ENCODE peak calls at places on chromosomes 1 and 21, in nine cellular contexts. B, Z, V, I, J, O, E, S and P are unnamed samples.

GRCh38 chr1:179195374-179195773 is 34.1 kb downstream of the ABL2 start:
- DNase-seq in B (no peak), Z (no peak), V (no peak), I (no peak), J (no peak), O (no peak), E (no peak), S (no peak), P (no peak)

GRCh38 chr1:231628207-231628876 is 1.8 kb downstream of the DISC1 start:
- DNase-seq in B (no peak), Z (no peak), V (no peak), I (no peak), J (no peak), O (no peak), E (no peak), S (no peak), P (no peak)

GRCh38 chr1:119829636-119830035 is 18.4 kb upstream of the REG4 start:
- DNase-seq in B (peak), Z (no peak), V (no peak), I (peak), J (no peak), O (no peak), E (no peak), S (no peak), P (no peak)

GRCh38 chr1:109787211-109787844 is 23.6 kb upstream of the EPS8L3 start:
- DNase-seq in B (no peak), Z (no peak), V (no peak), I (no peak), J (peak), O (peak), E (no peak), S (no peak), P (no peak)

GRCh38 chr1:14849038-14849437 is 250.6 kb downstream of the KAZN start:
- DNase-seq in B (no peak), Z (no peak), V (no peak), I (no peak), J (no peak), O (no peak), E (no peak), S (no peak), P (no peak)

GRCh38 chr1:43706598-43707190 is 642 bp upstream of the ST3GAL3 start:
- DNase-seq in B (no peak), Z (no peak), V (no peak), I (no peak), J (no peak), O (no peak), E (no peak), S (no peak), P (peak)

GRCh38 chr1:185314416-185314815 is 2.6 kb downstream of the IVNS1ABP start:
- DNase-seq in B (no peak), Z (no peak), V (no peak), I (no peak), J (no peak), O (no peak), E (no peak), S (no peak), P (no peak)

GRCh38 chr1:171286032-171286705 is 27.8 kb upstream of the FMO4 start:
- DNase-seq in B (no peak), Z (no peak), V (no peak), I (no peak), J (no peak), O (peak), E (no peak), S (peak), P (no peak)

GRCh38 chr1:199041173-199041914 is 402.5 kb downstream of the PTPRC start:
- DNase-seq in B (no peak), Z (no peak), V (no peak), I (no peak), J (no peak), O (no peak), E (no peak), S (no peak), P (no peak)

GRCh38 chr21:14762734-14763694 is 216.9 kb upstream of the SAMSN1 start:
- DNase-seq in B (no peak), Z (no peak), V (no peak), I (no peak), J (no peak), O (no peak), E (no peak), S (no peak), P (no peak)

GRCh38 chr1:6486433-6487011 is 4.9 kb downstream of the PLEKHG5 start:
- DNase-seq in B (no peak), Z (peak), V (peak), I (peak), J (peak), O (peak), E (peak), S (no peak), P (peak)

GRCh38 chr1:184017226-184017787 is 20.2 kb downstream of the COLGALT2 start:
- DNase-seq in B (no peak), Z (no peak), V (no peak), I (no peak), J (no peak), O (no peak), E (no peak), S (no peak), P (no peak)

GRCh38 chr1:221712198-221712684 is 29.6 kb downstream of the DUSP10 start:
- DNase-seq in B (no peak), Z (no peak), V (no peak), I (no peak), J (no peak), O (peak), E (no peak), S (no peak), P (peak)

GRCh38 chr1:21955058-21955457 is 17.9 kb upstream of the HSPG2 start:
- DNase-seq in B (no peak), Z (no peak), V (no peak), I (no peak), J (no peak), O (no peak), E (no peak), S (no peak), P (no peak)

GRCh38 chr1:105317976-105318375 is 1568.3 kb downstream of the AMY1C start:
- DNase-seq in B (no peak), Z (no peak), V (no peak), I (no peak), J (no peak), O (no peak), E (no peak), S (no peak), P (no peak)

GRCh38 chr1:51910618-51911017 is 32.1 kb upstream of the NRDC start:
- DNase-seq in B (no peak), Z (no peak), V (no peak), I (no peak), J (no peak), O (no peak), E (no peak), S (no peak), P (no peak)

GRCh38 chr1:178472531-178472930 is 24.2 kb downstream of the CLEC20A start:
- DNase-seq in B (no peak), Z (no peak), V (no peak), I (no peak), J (no peak), O (no peak), E (no peak), S (no peak), P (no peak)

GRCh38 chr1:147579532-147580199 is 38.4 kb downstream of the BCL9 start:
- DNase-seq in B (peak), Z (peak), V (no peak), I (no peak), J (no peak), O (no peak), E (no peak), S (peak), P (peak)

GRCh38 chr1:80155371-80155770 is 1148.8 kb upstream of the ADGRL4 start:
- DNase-seq in B (no peak), Z (no peak), V (no peak), I (no peak), J (no peak), O (peak), E (no peak), S (no peak), P (peak)

GRCh38 chr1:55571767-55572166 is 356.6 kb upstream of the USP24 start:
- DNase-seq in B (no peak), Z (no peak), V (no peak), I (no peak), J (no peak), O (no peak), E (no peak), S (no peak), P (no peak)

GRCh38 chr21:43712268-43712942 is 6.5 kb upstream of the PDXK start:
- DNase-seq in B (peak), Z (no peak), V (no peak), I (peak), J (no peak), O (peak), E (no peak), S (peak), P (peak)

GRCh38 chr1:106517218-106517617 is 539.3 kb upstream of the PRMT6 start:
- DNase-seq in B (no peak), Z (no peak), V (no peak), I (no peak), J (no peak), O (no peak), E (no peak), S (no peak), P (no peak)

GRCh38 chr1:1597275-1597930 is 2.5 kb downstream of the FNDC10 start:
- DNase-seq in B (no peak), Z (no peak), V (no peak), I (no peak), J (no peak), O (no peak), E (no peak), S (no peak), P (peak)

GRCh38 chr21:29335720-29336119 is 37.0 kb downstream of the BACH1 start:
- DNase-seq in B (no peak), Z (no peak), V (no peak), I (no peak), J (no peak), O (peak), E (no peak), S (no peak), P (no peak)

GRCh38 chr1:171901245-171901644 is 59.9 kb downstream of the DNM3 start:
- DNase-seq in B (no peak), Z (no peak), V (no peak), I (no peak), J (no peak), O (no peak), E (no peak), S (peak), P (no peak)

GRCh38 chr1:32813941-32814739 is 3.0 kb downstream of the YARS1 start:
- DNase-seq in B (no peak), Z (no peak), V (no peak), I (no peak), J (no peak), O (no peak), E (no peak), S (no peak), P (peak)

GRCh38 chr1:32774464-32774808 is 42.7 kb downstream of the YARS1 start:
- DNase-seq in B (no peak), Z (no peak), V (no peak), I (no peak), J (no peak), O (no peak), E (no peak), S (no peak), P (no peak)

GRCh38 chr1:235861857-235862256 is 4.8 kb downstream of the LYST start:
- DNase-seq in B (no peak), Z (no peak), V (no peak), I (no peak), J (no peak), O (no peak), E (no peak), S (no peak), P (no peak)

GRCh38 chr1:28296401-28297220 is 32.2 kb upstream of the MED18 start:
- DNase-seq in B (no peak), Z (no peak), V (no peak), I (no peak), J (no peak), O (no peak), E (no peak), S (peak), P (no peak)

GRCh38 chr1:48661726-48662483 is 114.8 kb downstream of the BEND5 start:
- DNase-seq in B (no peak), Z (no peak), V (no peak), I (peak), J (no peak), O (no peak), E (no peak), S (no peak), P (no peak)

GRCh38 chr1:231383159-231383855 is 38.8 kb downstream of the EGLN1 start:
- DNase-seq in B (no peak), Z (no peak), V (no peak), I (no peak), J (no peak), O (peak), E (no peak), S (no peak), P (no peak)